ENCODE peak calls at places on chromosomes 4 and X, in five cellular contexts. V, J, F, P and U are unnamed samples.

GRCh38 chr4:103067841-103068547 is 8.6 kb downstream of the SLC9B2 start:
- DNase-seq in F (no peak), V (no peak), P (no peak), J (no peak), U (no peak)

GRCh38 chr4:70958681-70959080 is 34.8 kb upstream of the DCK start:
- DNase-seq in F (no peak), V (no peak), P (no peak), J (peak), U (peak)

GRCh38 chrX:129940721-129941120 is 34.8 kb downstream of the UTP14A start:
- DNase-seq in V (no peak), F (no peak), P (no peak), J (no peak), U (no peak)

GRCh38 chr4:24971192-24971591 is 58.4 kb upstream of the CCDC149 start:
- DNase-seq in P (no peak), V (no peak), F (no peak), J (no peak), U (no peak)

GRCh38 chrX:111008126-111008525 is 87.9 kb upstream of the PAK3 start:
- DNase-seq in F (no peak), P (no peak), V (no peak), J (no peak), U (no peak)

GRCh38 chrX:638482-639131 is 8.0 kb downstream of the SHOX start:
- DNase-seq in F (no peak), P (no peak), V (no peak), J (no peak), U (no peak)

GRCh38 chr4:126318376-126318775 is 1003.6 kb downstream of the FAT4 start:
- DNase-seq in P (no peak), V (no peak), F (no peak), J (no peak), U (no peak)

GRCh38 chr4:69875986-69876542 is 16.1 kb upstream of the SULT1E1 start:
- DNase-seq in F (no peak), V (no peak), P (no peak), J (no peak), U (no peak)

GRCh38 chrX:13755254-13755653 is 20.7 kb downstream of the OFD1 start:
- DNase-seq in P (peak), V (no peak), F (no peak), J (no peak), U (no peak)

GRCh38 chrX:254630-255215 is 26.5 kb upstream of the PLCXD1 start:
- DNase-seq in F (no peak), J (no peak), P (no peak), V (no peak), U (no peak)

GRCh38 chr4:12924728-12925320 is 559.3 kb downstream of the RAB28 start:
- DNase-seq in V (no peak), J (no peak), F (no peak), P (no peak), U (no peak)

GRCh38 chrX:25019707-25020390 is 4.1 kb upstream of the ARX start:
- DNase-seq in P (no peak), V (no peak), J (no peak), F (no peak), U (no peak)

GRCh38 chr4:66681962-66682361 is 863.3 kb downstream of the CENPC start:
- DNase-seq in P (no peak), J (peak), F (no peak), V (no peak), U (no peak)

GRCh38 chr4:76188557-76188956 is 25.1 kb downstream of the SCARB2 start:
- DNase-seq in V (no peak), F (no peak), P (no peak), J (no peak), U (no peak)

GRCh38 chr4:39730067-39730466 is 32.1 kb downstream of the UBE2K start:
- DNase-seq in V (no peak), P (no peak), F (no peak), J (peak), U (peak)

GRCh38 chr4:1727117-1728031 is 6.1 kb downstream of the TACC3 start:
- DNase-seq in J (peak), F (peak), P (no peak), V (no peak), U (peak)

GRCh38 chr4:48247142-48247877 is 22.3 kb downstream of the TEC start:
- DNase-seq in J (peak), F (no peak), P (no peak), V (no peak), U (no peak)

GRCh38 chr4:121711263-121712000 is 14.7 kb upstream of the ANXA5 start:
- DNase-seq in P (no peak), F (peak), V (peak), J (peak), U (peak)

GRCh38 chr4:61443813-61444510 is 243.8 kb downstream of the ADGRL3 start:
- DNase-seq in J (peak), V (no peak), P (no peak), F (no peak), U (peak)

GRCh38 chr4:47465008-47465407 is 1.5 kb upstream of the COMMD8 start:
- DNase-seq in V (no peak), F (no peak), J (no peak), P (peak), U (no peak)

GRCh38 chr4:72209600-72209999 is 177.8 kb downstream of the NPFFR2 start:
- DNase-seq in F (no peak), V (no peak), J (no peak), P (no peak), U (no peak)

GRCh38 chrX:77160301-77160700 is 286.9 kb upstream of the FGF16 start:
- DNase-seq in J (no peak), P (peak), F (no peak), V (no peak), U (no peak)

GRCh38 chrX:9494806-9495205 is 29.9 kb downstream of the TBL1X start:
- DNase-seq in V (no peak), F (no peak), J (peak), P (no peak), U (peak)

GRCh38 chr4:177759714-177760113 is 317.5 kb upstream of the AGA start:
- DNase-seq in P (no peak), V (no peak), J (no peak), F (no peak), U (no peak)

GRCh38 chr4:48109413-48110263 is 24.4 kb downstream of the TXK start:
- DNase-seq in V (peak), F (peak), J (peak), P (peak), U (peak)

GRCh38 chr4:2941138-2942036 is 21.8 kb downstream of the NOP14 start:
- DNase-seq in J (no peak), F (no peak), V (no peak), P (no peak), U (no peak)

GRCh38 chrX:120125444-120125843 is 9.7 kb upstream of the RHOXF1 start:
- DNase-seq in J (peak), P (no peak), V (no peak), F (no peak), U (no peak)

GRCh38 chr4:104967034-104967401 is 179.7 kb upstream of the TET2 start:
- DNase-seq in J (no peak), F (peak), V (no peak), P (no peak), U (no peak)

GRCh38 chr4:145881991-145882390 is 56.6 kb downstream of the ZNF827 start:
- DNase-seq in V (no peak), P (peak), F (peak), J (no peak), U (no peak)

GRCh38 chr4:87718221-87718620 is 68.1 kb downstream of the DMP1 start:
- DNase-seq in P (no peak), F (no peak), V (no peak), J (no peak), U (no peak)

GRCh38 chrX:13125188-13125587 is 80.8 kb upstream of the FAM9C start:
- DNase-seq in P (no peak), F (no peak), J (no peak), V (no peak), U (no peak)

GRCh38 chrX:155865193-155865592 is 16.0 kb upstream of the VAMP7 start:
- DNase-seq in J (no peak), P (no peak), F (no peak), V (no peak), U (no peak)

GRCh38 chr4:155208258-155209054 is at the start of gene NPY2R:
- DNase-seq in F (no peak), V (no peak), J (no peak), P (no peak), U (no peak)

GRCh38 chr4:184310171-184310567 is 92.5 kb upstream of the ENPP6 start:
- DNase-seq in P (peak), F (peak), V (no peak), J (no peak), U (no peak)

GRCh38 chrX:2614911-2615310 is 76.2 kb upstream of the CD99 start:
- DNase-seq in F (no peak), J (peak), P (no peak), V (no peak), U (peak)

GRCh38 chrX:2608638-2609430 is 82.3 kb upstream of the CD99 start:
- DNase-seq in F (peak), P (peak), J (peak), V (peak), U (peak)

GRCh38 chrX:2610246-2611170 is 80.6 kb upstream of the CD99 start:
- DNase-seq in V (no peak), J (no peak), P (no peak), F (no peak), U (peak)

GRCh38 chrX:2607113-2607512 is 84.0 kb upstream of the CD99 start:
- DNase-seq in V (no peak), F (no peak), J (no peak), P (no peak), U (no peak)

DNA sequence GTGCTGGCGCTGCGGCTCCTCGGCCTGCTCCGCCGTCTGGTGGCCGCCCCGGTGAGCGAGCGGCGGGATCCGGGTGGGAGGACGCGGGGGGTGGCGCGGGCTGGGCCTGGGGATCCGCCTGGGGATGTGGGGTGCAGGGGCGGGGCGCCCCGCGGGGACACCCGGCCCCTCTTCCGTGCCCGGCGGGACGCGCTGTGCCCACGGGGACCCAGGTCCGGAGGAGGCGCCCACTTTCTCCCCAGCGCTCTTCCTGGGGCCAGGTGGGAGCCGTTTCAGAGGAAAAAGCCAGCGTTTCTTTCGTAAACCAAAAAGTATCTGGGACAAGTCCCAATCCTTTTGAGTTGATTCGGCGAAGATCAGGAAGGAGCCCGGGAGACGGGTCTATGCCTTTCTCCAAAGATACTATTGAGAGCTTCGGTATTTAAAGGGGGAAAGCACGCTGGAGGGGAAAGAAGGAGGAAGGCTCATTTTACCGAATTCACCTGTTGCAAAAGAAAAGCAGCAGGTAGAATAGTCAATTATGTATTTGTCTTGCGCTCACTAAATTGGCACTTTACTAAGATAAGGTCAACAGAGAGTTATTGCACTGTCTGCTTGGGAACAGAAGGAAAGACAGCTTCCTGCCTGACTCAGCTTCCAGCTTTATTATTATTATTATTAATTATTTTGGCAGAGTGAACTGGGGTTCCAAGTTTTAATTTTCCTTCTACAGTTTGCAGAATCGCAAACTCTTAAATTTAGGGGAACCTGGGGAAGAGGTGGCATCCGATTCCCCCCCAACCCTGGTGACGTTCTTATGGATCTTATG is 81.5 kb upstream of the CD99 start:
- DNase-seq in V (no peak), F (peak), J (no peak), P (peak), U (no peak)
- TF ChIP-seq CTCF in V (no peak), F (no peak), J (no peak), P (peak), U (no peak)

GRCh38 chr4:54620773-54621172 is 37.0 kb upstream of the KIT start:
- DNase-seq in F (no peak), V (no peak), P (no peak), J (no peak), U (no peak)
- H3K4me3 ChIP-seq in F (no peak), V (no peak), P (no peak), J (no peak), U (no peak)

DNA sequence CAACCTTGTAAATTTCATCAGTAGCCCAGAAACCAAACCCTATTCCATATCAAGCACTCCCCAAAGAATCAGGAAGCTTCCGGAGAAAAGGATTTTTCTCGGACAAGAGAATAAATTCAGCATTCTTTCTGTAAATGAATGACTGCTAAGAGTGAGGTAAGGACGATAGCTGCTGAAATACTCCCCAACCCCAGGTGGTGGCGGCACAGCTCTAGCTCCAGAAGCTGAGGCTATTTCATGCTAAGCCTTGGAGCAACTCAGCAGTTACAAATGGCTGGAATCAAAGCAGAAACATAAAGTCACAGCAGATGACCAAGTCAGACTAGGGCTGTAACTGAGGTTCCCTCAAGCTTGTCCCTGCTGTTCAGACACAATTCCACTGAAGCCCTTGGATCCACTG is 13.9 kb upstream of the PCDH19 start:
- DNase-seq in P (no peak), F (no peak), J (peak), V (no peak), U (no peak)
- TF ChIP-seq CTCF in P (no peak), F (no peak), J (peak), V (peak), U (no peak)

DNA sequence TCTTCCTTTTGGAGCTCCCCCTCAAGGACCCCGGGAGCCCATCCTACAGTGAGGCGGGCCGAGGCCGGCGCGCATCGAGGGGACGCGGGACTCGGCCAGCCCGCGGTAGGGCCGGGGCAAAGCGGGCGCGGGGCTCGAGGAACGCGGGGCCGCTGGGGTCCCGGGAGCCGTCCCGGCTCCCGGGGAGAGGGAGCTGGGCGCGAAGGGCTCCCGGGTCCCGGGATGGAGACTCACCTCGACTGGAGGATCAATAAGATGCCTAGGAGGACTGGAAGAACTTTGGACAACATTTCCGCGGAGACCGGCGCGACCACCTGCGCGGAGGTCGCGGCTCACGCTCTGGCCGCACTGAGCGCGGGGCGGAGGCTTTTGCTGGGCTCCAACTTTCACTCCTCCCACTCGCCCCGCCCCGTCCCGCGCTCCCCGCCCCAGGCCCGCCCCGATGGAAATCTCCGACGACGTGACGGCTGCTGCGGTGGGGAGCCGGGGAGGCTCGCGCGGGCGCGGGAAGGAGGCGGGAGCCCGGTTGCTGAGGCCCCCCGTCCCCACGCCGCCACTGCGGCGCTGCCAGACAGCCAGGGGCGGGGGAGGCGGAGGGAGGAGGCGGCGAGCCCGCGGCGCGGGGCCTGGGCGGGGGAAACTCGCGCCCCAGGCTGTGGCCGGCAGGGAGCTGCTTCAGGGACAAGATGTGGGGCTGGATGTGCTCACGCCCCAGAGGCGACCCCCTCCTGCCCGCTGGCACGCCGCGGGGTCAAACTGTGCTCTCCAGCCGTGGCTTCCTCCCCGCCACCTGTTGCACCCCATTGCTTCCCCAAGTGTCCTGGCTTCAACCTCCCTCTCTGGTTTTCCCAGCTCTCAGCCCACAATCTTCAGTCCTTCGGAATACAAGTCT is at the start of gene GABRE:
- DNase-seq in P (no peak), V (no peak), J (peak), F (peak), U (peak)
- H3K4me3 ChIP-seq in P (no peak), V (peak), J (peak), F (peak), U (peak)

DNA sequence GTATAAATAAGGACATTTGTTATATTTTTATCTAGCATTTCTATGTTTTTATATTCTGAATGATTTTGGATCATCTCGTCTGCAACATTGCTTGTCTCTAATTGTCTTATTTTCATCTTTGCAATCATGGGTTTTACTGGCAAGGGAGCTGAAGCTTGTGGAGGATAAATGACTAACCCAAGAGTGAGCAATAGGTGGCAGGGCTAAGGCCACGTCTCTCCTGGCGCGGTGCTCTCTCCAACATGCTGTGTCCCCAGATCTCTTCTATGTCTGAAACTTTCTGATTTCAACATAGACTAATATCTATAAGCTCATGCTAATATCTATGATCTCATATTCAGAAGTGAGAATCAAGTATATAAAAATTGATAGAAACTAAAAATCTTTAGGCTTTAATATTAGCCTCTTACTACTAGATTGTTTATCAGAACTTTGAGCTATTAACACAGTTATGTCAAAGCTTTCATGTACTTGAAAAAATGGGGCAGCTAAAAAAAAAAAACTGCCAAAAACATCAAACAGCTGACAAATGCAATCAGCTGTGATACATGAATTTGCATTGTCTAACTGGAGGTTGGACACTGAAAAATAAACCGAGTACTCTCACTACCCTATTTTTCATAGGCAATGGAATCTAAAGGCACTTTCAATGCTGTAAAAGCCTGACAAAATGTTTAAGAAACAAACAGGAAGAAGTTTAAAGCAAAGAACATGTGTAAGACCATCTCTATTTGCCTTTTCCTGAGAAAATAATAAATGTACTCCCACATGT is 169.2 kb downstream of the TMA16 start:
- DNase-seq in P (peak), J (no peak), F (no peak), V (no peak), U (no peak)
- TF ChIP-seq CTCF in P (peak), J (no peak), F (no peak), V (no peak), U (no peak)

DNA sequence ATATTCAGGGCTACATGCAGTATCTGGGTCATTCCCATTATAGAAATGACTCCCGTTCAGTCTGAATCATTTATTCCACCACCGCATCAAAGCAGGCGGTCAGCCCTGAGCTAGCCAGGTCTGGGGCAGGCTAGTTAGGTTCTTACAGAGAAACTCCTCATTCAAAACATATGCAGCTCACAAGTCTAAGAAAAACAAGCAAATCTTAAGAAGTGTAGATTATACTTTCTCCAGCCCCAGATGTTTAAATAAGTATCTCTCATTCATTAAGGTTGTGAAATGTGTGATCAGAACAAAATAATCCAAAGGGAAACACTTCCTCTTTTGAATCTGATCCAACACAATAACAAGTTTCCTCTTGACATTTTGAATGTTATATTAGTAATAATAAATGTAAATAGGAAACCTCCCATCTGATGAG is 441.9 kb downstream of the INPP4B start:
- DNase-seq in J (peak), P (no peak), F (no peak), V (peak), U (peak)
- H3K4me3 ChIP-seq in J (peak), P (no peak), F (no peak), V (peak), U (peak)

GRCh38 chr4:139768913-139769312 is 103.3 kb downstream of the MGST2 start:
- DNase-seq in F (no peak), V (no peak), J (no peak), P (no peak), U (no peak)
- TF ChIP-seq CTCF in F (no peak), V (no peak), J (peak), P (no peak), U (no peak)